ENCODE peak calls at places on chromosomes 2 and 18, in seven cellular contexts. M is mesenchymal stem cell, N is stomach, J is breast epithelium, P is tibial artery, H is tibial nerve, W is thyroid gland. R is an unnamed sample.

GRCh38 chr2:44952143-44952805 is 10.8 kb downstream of the SIX3 start:
- DNase-seq in M (peak; percentile 65), N (peak; percentile 41), W (peak; percentile 34), H (no peak), P (no peak), J (no peak), R (no peak)

GRCh38 chr2:7430869-7431641 is 513.8 kb downstream of the RNF144A start:
- DNase-seq in W (peak; percentile 89), P (peak; percentile 46), M (peak; percentile 10), H (peak; percentile 21), N (peak; percentile 36), J (peak; percentile 79), R (no peak)

GRCh38 chr2:190511104-190511503 is 23.4 kb downstream of the NEMP2 start:
- DNase-seq in H (no peak), W (no peak), J (no peak), M (peak; percentile 53), P (no peak), N (no peak), R (peak; percentile 32)

GRCh38 chr2:31237348-31238017 is 3.5 kb downstream of the EHD3 start:
- DNase-seq in N (no peak), H (no peak), P (no peak), J (no peak), M (no peak), W (no peak), R (no peak)

GRCh38 chr2:240966906-240967680 is 31.3 kb upstream of the SNED1 start:
- DNase-seq in P (peak; percentile 15), J (no peak), M (no peak), N (peak; percentile 51), W (no peak), H (no peak), R (no peak)

GRCh38 chr2:84214455-84214854 is 244.6 kb downstream of the SUCLG1 start:
- DNase-seq in J (no peak), W (no peak), M (no peak), H (no peak), N (no peak), P (no peak), R (no peak)

GRCh38 chr2:10989782-10990181 is 78.0 kb downstream of the KCNF1 start:
- DNase-seq in W (no peak), N (no peak), P (no peak), M (no peak), J (no peak), H (no peak), R (no peak)

GRCh38 chr18:53943463-53943862 is 281.0 kb downstream of the MBD2 start:
- DNase-seq in W (no peak), J (no peak), P (no peak), N (no peak), H (no peak), M (no peak), R (no peak)

GRCh38 chr2:85939136-85939535 is 50.3 kb upstream of the ST3GAL5 start:
- DNase-seq in N (no peak), H (no peak), W (no peak), M (no peak), P (no peak), J (no peak), R (no peak)

GRCh38 chr18:51447351-51447896 is 249.9 kb upstream of the MEX3C start:
- DNase-seq in J (no peak), H (no peak), N (no peak), P (no peak), W (peak; percentile 29), M (no peak), R (no peak)

GRCh38 chr2:210630904-210631560 is 74.6 kb downstream of the CPS1 start:
- DNase-seq in N (no peak), J (no peak), W (no peak), M (no peak), P (no peak), H (no peak), R (no peak)

GRCh38 chr18:70037453-70038061 is 89.9 kb upstream of the CD226 start:
- DNase-seq in M (no peak), N (no peak), H (no peak), W (peak; percentile 4), J (no peak), P (no peak), R (no peak)

GRCh38 chr2:18118703-18119102 is 240.2 kb downstream of the KCNS3 start:
- DNase-seq in N (no peak), H (no peak), P (no peak), J (no peak), W (no peak), M (no peak), R (no peak)

GRCh38 chr2:177340158-177340557 is 52.4 kb upstream of the AGPS start:
- DNase-seq in H (no peak), J (no peak), P (no peak), M (no peak), N (no peak), W (no peak), R (no peak)

GRCh38 chr2:233413529-233414272 is 59.4 kb downstream of the DGKD start:
- DNase-seq in W (peak; percentile 98), H (no peak), N (peak; percentile 23), P (peak; percentile 46), M (peak; percentile 72), J (no peak), R (peak; percentile 76)

GRCh38 chr2:53575606-53576360 is 191.8 kb upstream of the CHAC2 start:
- DNase-seq in J (no peak), M (peak; percentile 6), N (no peak), W (no peak), P (no peak), H (peak; percentile 25), R (peak; percentile 80)

GRCh38 chr2:28160986-28161425 is 231.7 kb upstream of the FOSL2 start:
- DNase-seq in M (peak; percentile 58), H (no peak), J (no peak), P (no peak), W (no peak), N (no peak), R (peak; percentile 47)

GRCh38 chr2:20953146-20953824 is 90.6 kb downstream of the APOB start:
- DNase-seq in M (no peak), H (no peak), N (peak; percentile 33), P (no peak), J (no peak), W (no peak), R (no peak)

GRCh38 chr18:2572144-2572682 is 856 bp downstream of the NDC80 start:
- DNase-seq in M (peak; percentile 15), H (no peak), P (no peak), W (no peak), J (no peak), N (no peak), R (no peak)

DNA sequence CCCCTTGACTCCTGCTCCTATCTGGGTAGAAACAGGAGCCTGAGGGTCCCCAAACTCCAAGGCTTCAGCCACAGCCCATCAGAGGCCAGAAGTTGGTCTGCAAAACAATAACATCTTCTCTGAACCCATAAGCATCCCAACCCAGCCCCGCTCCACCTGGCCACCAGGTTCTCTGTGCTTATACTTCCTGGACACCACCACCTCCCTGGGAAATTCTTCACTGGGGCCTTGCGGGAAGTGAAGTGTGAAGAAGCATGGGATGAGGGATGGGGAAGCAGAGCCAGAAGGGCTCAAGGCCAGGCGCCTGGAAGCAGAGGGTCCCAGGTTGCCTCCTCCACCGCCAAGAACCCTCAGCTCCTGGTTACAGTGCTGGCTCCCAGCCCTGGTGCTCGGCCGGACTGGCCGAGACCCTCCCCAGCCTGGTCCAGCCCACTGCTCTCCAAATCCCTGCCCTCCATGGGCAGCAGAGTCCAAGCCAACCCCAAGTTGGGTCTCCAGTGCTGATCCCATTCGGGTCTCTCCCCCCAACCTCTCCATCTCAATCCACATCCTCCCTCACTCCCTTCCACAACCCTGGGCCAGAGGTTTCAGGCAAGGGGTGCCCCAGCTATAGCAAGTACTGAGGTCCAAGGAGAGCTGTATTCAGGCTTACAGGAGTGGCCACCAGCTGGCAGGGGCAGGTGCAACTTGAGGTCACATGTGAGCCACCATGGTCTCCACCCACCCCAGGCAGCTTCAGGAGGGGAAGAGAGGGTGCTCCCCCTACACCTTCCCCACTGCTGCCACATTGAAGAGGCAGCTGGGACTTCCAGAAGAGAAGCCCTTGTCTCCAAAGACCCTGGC is 60.7 kb downstream of the TNS1 start:
- DNase-seq in J (no peak), H (no peak), P (no peak), N (no peak), M (no peak), W (peak; percentile 78), R (no peak)
- H3K27ac ChIP-seq in J (peak overlapping the region; percentile 96), H (peak overlapping the region; percentile 85), P (peak overlapping the region; percentile 98), N (peak overlapping the region; percentile 92), M (no peak overlapping the region), W (peak overlapping the region; percentile 97), R (no peak overlapping the region)

DNA sequence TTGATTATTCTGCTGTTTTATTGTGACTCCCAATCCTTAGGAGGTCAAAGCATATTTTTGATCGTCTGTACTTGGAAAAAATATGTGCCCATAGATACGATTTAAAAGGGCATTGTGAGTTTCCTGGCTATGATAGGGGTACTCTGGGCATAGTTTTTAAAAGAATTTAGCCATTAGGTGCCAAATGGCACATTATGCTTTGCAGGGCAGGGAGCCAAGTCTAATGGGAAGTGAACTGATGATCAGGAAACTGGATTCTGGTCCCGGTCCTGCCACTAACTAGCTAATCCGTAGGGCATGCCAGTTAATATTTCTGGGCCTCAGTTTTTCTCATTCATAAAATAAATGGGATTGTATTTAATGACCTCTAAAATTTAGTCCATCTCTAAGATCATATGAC is 189.3 kb downstream of the LTBP1 start:
- DNase-seq in W (peak; percentile 5), H (no peak), M (no peak), J (no peak), N (no peak), P (peak; percentile 34), R (no peak)
- H3K4me3 ChIP-seq in W (no peak overlapping the region), H (peak overlapping the region; percentile 43), M (peak overlapping the region; percentile 82), J (peak overlapping the region; percentile 60), N (peak overlapping the region; percentile 43), P (peak overlapping the region; percentile 56), R (no peak overlapping the region)

DNA sequence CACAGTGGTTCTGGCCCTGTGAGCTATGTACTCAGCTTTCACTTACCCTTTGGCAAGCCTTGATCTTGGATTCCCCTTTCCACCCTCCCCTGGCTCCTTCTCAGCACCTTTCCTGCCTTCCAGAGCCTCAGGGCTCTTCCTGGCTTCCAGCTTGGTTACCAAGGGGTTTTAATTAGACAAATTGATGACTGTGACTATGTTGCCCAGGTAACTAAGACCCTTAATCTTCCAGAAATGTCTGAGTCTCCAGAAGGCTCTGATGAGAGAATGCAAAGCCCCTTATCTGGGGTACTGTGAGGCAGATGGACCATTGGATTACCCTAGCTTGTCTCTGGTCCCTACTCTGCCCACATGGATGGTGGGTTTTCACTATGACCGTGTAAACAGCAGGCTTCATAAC is 174.2 kb downstream of the LOXHD1 start:
- DNase-seq in N (no peak), M (no peak), J (no peak), H (no peak), W (no peak), P (no peak), R (no peak)
- H3K27me3 ChIP-seq in N (no peaks in the 10 kb centered on the region), M (peaks cover 38% of the 10 kb centered on the region), J (no peaks in the 10 kb centered on the region), H (no peaks in the 10 kb centered on the region), W (no peaks in the 10 kb centered on the region), P (peaks cover 12% of the 10 kb centered on the region), R (peaks cover 7% of the 10 kb centered on the region)

DNA sequence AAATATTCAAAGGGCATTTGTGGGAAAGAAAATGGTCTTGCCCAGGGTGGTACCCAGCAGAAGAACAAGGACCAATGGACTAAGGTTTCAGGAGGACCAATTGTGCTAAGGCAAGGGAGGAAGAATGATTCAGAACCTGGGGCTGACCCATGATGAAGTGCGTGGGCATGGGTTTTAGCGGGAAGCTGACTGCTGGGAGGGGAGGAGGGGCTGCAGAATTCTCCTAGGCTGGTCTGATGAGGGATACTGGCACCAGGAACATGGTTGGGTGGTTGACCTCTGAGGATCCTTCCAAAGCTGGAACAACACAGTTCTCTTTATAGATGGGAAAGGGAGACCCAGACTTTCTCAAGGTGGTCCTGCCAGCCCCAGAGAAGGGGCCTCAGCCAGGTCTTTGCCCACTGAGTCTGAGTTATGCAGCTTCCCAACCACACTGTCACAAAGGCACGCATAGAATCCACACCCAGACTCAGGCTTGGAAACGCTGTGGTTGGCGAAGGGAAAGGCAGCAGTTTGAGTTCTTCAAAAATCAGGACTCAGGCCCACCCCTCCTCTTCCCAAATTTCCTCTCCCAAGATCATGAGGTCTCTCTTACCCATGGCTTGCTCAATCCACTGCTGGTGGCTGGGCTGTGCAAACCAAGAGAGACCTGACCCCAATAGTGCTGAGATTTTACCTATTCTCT is 37.3 kb downstream of the MARCO start:
- DNase-seq in J (no peak), H (no peak), M (no peak), N (no peak), P (no peak), W (no peak), R (no peak)
- H3K27ac ChIP-seq in J (no peak overlapping the region), H (no peak overlapping the region), M (no peak overlapping the region), N (no peak overlapping the region), P (no peak overlapping the region), W (no peak overlapping the region), R (no peak overlapping the region)

R was measured in SJSA1.